ENCODE peak calls at places on chromosomes 4 and X, in five cellular contexts. F is ovary, D is A549, K is HepG2, X is suprapubic skin. S is an unnamed sample.

GRCh38 chr4:24174622-24175021 is 284.8 kb upstream of the PPARGC1A start:
- DNase-seq in F (no peak), D (no peak), K (no peak), X (no peak), S (no peak)

GRCh38 chr4:94453534-94453963 is 1.8 kb downstream of the PDLIM5 start:
- DNase-seq in F (no peak), D (no peak), K (peak; percentile 58), X (no peak), S (no peak)

GRCh38 chr4:114209589-114209988 is 230.1 kb upstream of the ARSJ start:
- DNase-seq in F (no peak), D (no peak), K (no peak), X (no peak), S (no peak)

GRCh38 chr4:68950033-68950432 is 1.6 kb downstream of the UGT2A3 start:
- DNase-seq in F (no peak), D (no peak), K (no peak), X (no peak), S (no peak)

GRCh38 chr4:25031077-25031606 is 396 bp upstream of the LGI2 start:
- DNase-seq in F (peak; percentile 41), D (no peak), K (no peak), X (no peak), S (peak; percentile 14)

GRCh38 chrX:40984962-40985361 is 100.3 kb upstream of the USP9X start:
- DNase-seq in F (no peak), D (no peak), K (no peak), X (no peak), S (no peak)

GRCh38 chr4:2792711-2793577 is at the start of gene SH3BP2:
- DNase-seq in F (peak; percentile 81), D (peak; percentile 56), K (peak; percentile 63), X (peak; percentile 89), S (peak; percentile 89)

GRCh38 chrX:119672252-119672825 is 20.6 kb downstream of the SEPTIN6 start:
- DNase-seq in F (no peak), D (no peak), K (peak; percentile 67), X (no peak), S (no peak)

GRCh38 chrX:121122332-121122731 is 74.9 kb downstream of the GLUD2 start:
- DNase-seq in F (no peak), D (no peak), K (no peak), X (no peak), S (no peak)

GRCh38 chrX:2576793-2577192 is 76.0 kb upstream of the DHRSX start:
- DNase-seq in F (no peak), D (peak; percentile 81), K (peak; percentile 49), X (no peak), S (no peak)

GRCh38 chrX:24963823-24964222 is 51.9 kb downstream of the ARX start:
- DNase-seq in F (no peak), D (no peak), K (no peak), X (no peak), S (no peak)

GRCh38 chr4:28827866-28828265 is 1892.3 kb upstream of the PCDH7 start:
- DNase-seq in F (no peak), D (no peak), K (no peak), X (no peak), S (no peak)

GRCh38 chr4:16203083-16203482 is 23.2 kb downstream of the TAPT1 start:
- DNase-seq in F (no peak), D (no peak), K (no peak), X (no peak), S (no peak)

GRCh38 chr4:112060212-112060611 is 85.0 kb upstream of the FAM241A start:
- DNase-seq in F (no peak), D (peak; percentile 31), K (peak; percentile 7), X (no peak), S (no peak)

GRCh38 chr4:31793907-31794306 is 1073.7 kb downstream of the PCDH7 start:
- DNase-seq in F (no peak), D (no peak), K (no peak), X (no peak), S (no peak)

GRCh38 chrX:19751068-19751467 is 136.3 kb downstream of the SH3KBP1 start:
- DNase-seq in F (no peak), D (no peak), K (no peak), X (no peak), S (no peak)

GRCh38 chr4:34814266-34814665 is 1430.0 kb downstream of the ARAP2 start:
- DNase-seq in F (no peak), D (no peak), K (no peak), X (no peak), S (no peak)

GRCh38 chrX:21354725-21355124 is 19.5 kb upstream of the CNKSR2 start:
- DNase-seq in F (no peak), D (no peak), K (peak; percentile 1), X (no peak), S (no peak)

DNA sequence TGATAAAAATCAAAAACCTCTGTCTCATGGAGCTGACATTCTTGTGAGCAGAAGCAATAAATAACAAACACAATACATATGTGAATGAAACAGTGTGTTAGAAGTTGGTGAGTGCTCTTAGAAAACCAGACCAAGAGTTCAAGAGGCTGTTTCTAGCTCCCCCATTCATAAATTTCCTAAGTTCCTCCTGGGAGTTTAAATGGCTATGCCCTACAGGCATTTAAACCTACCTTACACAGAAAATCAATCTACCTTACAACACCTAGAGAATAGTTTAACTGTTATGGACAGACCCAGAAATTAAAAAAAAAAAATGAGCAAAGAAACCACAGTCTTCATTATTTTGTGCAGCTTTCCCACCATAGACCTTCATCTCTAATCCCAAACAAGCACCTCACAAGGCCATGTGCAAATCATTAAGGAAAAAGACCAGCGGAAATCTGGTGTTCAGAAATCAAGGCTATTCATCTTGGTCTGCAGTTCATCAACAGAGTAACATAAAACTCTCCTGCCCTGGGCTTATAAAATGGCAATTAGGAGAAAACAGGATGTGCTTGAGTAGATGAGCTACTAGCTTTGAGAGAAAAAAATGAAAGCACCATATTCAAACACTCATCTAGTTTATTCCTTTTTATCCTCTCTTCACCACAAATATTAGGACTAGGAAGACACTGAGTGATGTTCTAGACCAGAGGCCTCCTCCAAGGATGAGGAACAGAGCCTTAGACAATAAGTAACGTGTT is 147.2 kb downstream of the SHROOM3 start:
- DNase-seq in F (no peak), D (no peak), K (no peak), X (no peak), S (no peak)
- TF ChIP-seq EP300 in F (no peak), D (no peak), K (no peak), X (no peak), S (no peak)

DNA sequence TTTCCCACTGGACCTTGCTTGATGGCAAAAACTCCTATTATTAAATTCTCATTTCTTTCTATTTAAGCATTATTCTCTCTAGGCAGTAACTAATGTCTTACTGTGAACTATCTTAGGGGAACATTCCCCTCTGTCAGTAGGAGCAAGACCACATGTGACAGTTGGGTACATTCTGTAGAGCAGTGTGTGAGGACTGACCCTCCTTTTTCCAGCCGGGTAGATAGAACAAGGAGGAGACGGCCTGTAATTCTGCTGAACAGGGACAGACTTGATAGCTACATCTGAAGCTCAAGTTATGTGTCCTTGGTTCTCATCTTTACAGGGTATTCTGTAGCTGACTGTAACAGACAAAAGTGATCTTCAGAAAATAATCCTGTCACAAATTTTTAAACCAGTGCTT is 43.3 kb downstream of the FNIP2 start:
- DNase-seq in F (no peak), D (no peak), K (no peak), X (no peak), S (no peak)
- TF ChIP-seq EP300 in F (no peak), D (no peak), K (no peak), X (no peak), S (no peak)

GRCh38 chrX:44891642-44892041 is 18.7 kb downstream of the KDM6A start:
- DNase-seq in F (no peak), D (no peak), K (no peak), X (no peak), S (no peak)
- TF ChIP-seq EP300 in F (no peak), D (no peak), K (no peak), X (no peak), S (no peak)

GRCh38 chr4:79319975-79320374 is 5.9 kb downstream of the NAA11 start:
- DNase-seq in F (no peak), D (no peak), K (no peak), X (no peak), S (no peak)

GRCh38 chr4:79325436-79325835 is 425 bp downstream of the NAA11 start:
- DNase-seq in F (no peak), D (no peak), K (no peak), X (no peak), S (no peak)

GRCh38 chr4:79331126-79331876 is 5.4 kb upstream of the NAA11 start:
- DNase-seq in F (no peak), D (peak; percentile 2), K (no peak), X (no peak), S (no peak)

GRCh38 chr4:79325864-79326328 is at the start of gene NAA11:
- DNase-seq in F (no peak), D (no peak), K (no peak), X (no peak), S (no peak)
- TF ChIP-seq EP300 in F (no peak), D (no peak), K (no peak), X (no peak), S (no peak)

DNA sequence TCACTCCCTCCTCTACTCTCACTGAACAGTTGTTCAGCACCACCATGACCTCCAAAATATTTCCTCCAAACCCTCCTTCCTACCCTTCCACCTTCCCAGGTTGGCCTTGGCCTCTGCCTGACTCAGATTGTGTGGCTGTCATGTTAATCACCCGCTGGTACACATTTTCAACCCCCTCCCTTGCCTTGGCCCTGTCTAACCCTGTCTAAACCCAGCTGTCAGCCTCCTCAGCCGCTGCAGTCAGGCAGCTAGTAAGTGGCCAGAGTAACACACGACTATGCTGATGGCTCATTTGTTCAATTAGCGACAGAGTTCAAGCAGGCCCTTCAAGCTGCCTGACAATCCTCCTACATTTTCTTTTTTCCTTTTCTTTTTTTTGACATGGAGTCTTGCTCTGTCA is 18.0 kb downstream of the ING2 start:
- DNase-seq in F (no peak), D (no peak), K (no peak), X (no peak), S (no peak)
- TF ChIP-seq EP300 in F (no peak), D (no peak), K (no peak), X (no peak), S (no peak)

GRCh38 chrX:11364835-11365234 is 71.6 kb downstream of the AMELX start:
- DNase-seq in F (no peak), D (no peak), K (no peak), X (no peak), S (no peak)

GRCh38 chrX:11367609-11368430 is 74.6 kb downstream of the AMELX start:
- DNase-seq in F (no peak), D (no peak), K (no peak), X (no peak), S (no peak)

GRCh38 chrX:11366998-11367595 is 73.9 kb downstream of the AMELX start:
- DNase-seq in F (no peak), D (no peak), K (no peak), X (no peak), S (no peak)

GRCh38 chrX:11365426-11365825 is 72.2 kb downstream of the AMELX start:
- DNase-seq in F (no peak), D (no peak), K (no peak), X (no peak), S (no peak)

GRCh38 chrX:11363069-11363594 is 69.9 kb downstream of the AMELX start:
- DNase-seq in F (no peak), D (no peak), K (no peak), X (no peak), S (no peak)
- TF ChIP-seq EP300 in F (no peak), D (no peak), K (no peak), X (no peak), S (no peak)

GRCh38 chrX:107712231-107713204 is 63.1 kb downstream of the TSC22D3 start:
- DNase-seq in F (no peak), D (no peak), K (no peak), X (no peak), S (peak; percentile 47)
- TF ChIP-seq EP300 in F (no peak), D (no peak), K (no peak), X (no peak), S (no peak)